ENCODE peak calls at places on chromosome 7, in seven cellular contexts. One of them, this sample, is unnamed. For H3K9me2, the result is how much of the 10 kb centered on the place peaks cover.

GRCh38 chr7:92740713-92741126 is 95.7 kb downstream of the CDK6 start:
- DNase-seq in GM23248: peak
- DNase-seq in HCT116: no peak
- DNase-seq in hepatocyte: peak
- DNase-seq in PC-9: peak
- DNase-seq in GM23338: peak
- DNase-seq in MM.1S: no peak
- DNase-seq in this sample: peak

GRCh38 chr7:40673285-40673684 is 538.5 kb downstream of the SUGCT start:
- DNase-seq in GM23248: peak
- DNase-seq in HCT116: no peak
- DNase-seq in hepatocyte: no peak
- DNase-seq in PC-9: no peak
- DNase-seq in GM23338: no peak
- DNase-seq in MM.1S: peak
- DNase-seq in this sample: peak

GRCh38 chr7:5343893-5344292 is 61.1 kb downstream of the SLC29A4 start:
- DNase-seq in GM23248: no peak
- DNase-seq in HCT116: no peak
- DNase-seq in hepatocyte: no peak
- DNase-seq in PC-9: no peak
- DNase-seq in GM23338: no peak
- DNase-seq in MM.1S: no peak
- DNase-seq in this sample: no peak

GRCh38 chr7:33581239-33581638 is 324.1 kb upstream of the BMPER start:
- DNase-seq in GM23248: no peak
- DNase-seq in HCT116: no peak
- DNase-seq in hepatocyte: no peak
- DNase-seq in PC-9: no peak
- DNase-seq in GM23338: no peak
- DNase-seq in MM.1S: no peak
- DNase-seq in this sample: peak

GRCh38 chr7:8931906-8932646 is 498.7 kb downstream of the NXPH1 start:
- DNase-seq in GM23248: no peak
- DNase-seq in HCT116: no peak
- DNase-seq in hepatocyte: no peak
- DNase-seq in PC-9: no peak
- DNase-seq in GM23338: no peak
- DNase-seq in MM.1S: no peak
- DNase-seq in this sample: no peak

GRCh38 chr7:94664023-94664422 is 8.1 kb upstream of the SGCE start:
- DNase-seq in GM23248: no peak
- DNase-seq in HCT116: no peak
- DNase-seq in hepatocyte: no peak
- DNase-seq in PC-9: no peak
- DNase-seq in GM23338: no peak
- DNase-seq in MM.1S: no peak
- DNase-seq in this sample: no peak

GRCh38 chr7:49635800-49636199 is 137.6 kb upstream of the VWC2 start:
- DNase-seq in GM23248: no peak
- DNase-seq in HCT116: no peak
- DNase-seq in hepatocyte: no peak
- DNase-seq in PC-9: no peak
- DNase-seq in GM23338: no peak
- DNase-seq in MM.1S: peak
- DNase-seq in this sample: peak

GRCh38 chr7:43164757-43165156 is 52.3 kb downstream of the HECW1 start:
- DNase-seq in GM23248: peak
- DNase-seq in HCT116: peak
- DNase-seq in hepatocyte: peak
- DNase-seq in PC-9: no peak
- DNase-seq in GM23338: no peak
- DNase-seq in MM.1S: no peak
- DNase-seq in this sample: peak

GRCh38 chr7:98174334-98175259 is 36.6 kb upstream of the BHLHA15 start:
- DNase-seq in GM23248: no peak
- DNase-seq in HCT116: no peak
- DNase-seq in hepatocyte: no peak
- DNase-seq in PC-9: no peak
- DNase-seq in GM23338: no peak
- DNase-seq in MM.1S: no peak
- DNase-seq in this sample: no peak

GRCh38 chr7:28078036-28078901 is 102.3 kb downstream of the JAZF1 start:
- DNase-seq in GM23248: peak
- DNase-seq in HCT116: peak
- DNase-seq in hepatocyte: peak
- DNase-seq in PC-9: peak
- DNase-seq in GM23338: peak
- DNase-seq in MM.1S: peak
- DNase-seq in this sample: peak

GRCh38 chr7:69812756-69813155 is 214.5 kb downstream of the AUTS2 start:
- DNase-seq in GM23248: no peak
- DNase-seq in HCT116: no peak
- DNase-seq in hepatocyte: no peak
- DNase-seq in PC-9: no peak
- DNase-seq in GM23338: no peak
- DNase-seq in MM.1S: no peak
- DNase-seq in this sample: no peak

GRCh38 chr7:69813637-69814240 is 215.5 kb downstream of the AUTS2 start:
- DNase-seq in GM23248: no peak
- DNase-seq in HCT116: no peak
- DNase-seq in hepatocyte: no peak
- DNase-seq in PC-9: no peak
- DNase-seq in GM23338: no peak
- DNase-seq in MM.1S: no peak
- DNase-seq in this sample: no peak

GRCh38 chr7:69814421-69814962 is 216.2 kb downstream of the AUTS2 start:
- DNase-seq in GM23248: peak
- DNase-seq in HCT116: no peak
- DNase-seq in hepatocyte: no peak
- DNase-seq in PC-9: no peak
- DNase-seq in GM23338: peak
- DNase-seq in MM.1S: no peak
- DNase-seq in this sample: no peak

GRCh38 chr7:69808401-69808800 is 210.1 kb downstream of the AUTS2 start:
- DNase-seq in GM23248: peak
- DNase-seq in HCT116: no peak
- DNase-seq in hepatocyte: no peak
- DNase-seq in PC-9: no peak
- DNase-seq in GM23338: no peak
- DNase-seq in MM.1S: no peak
- DNase-seq in this sample: no peak

GRCh38 chr7:69811682-69812344 is 213.5 kb downstream of the AUTS2 start:
- DNase-seq in GM23248: no peak
- DNase-seq in HCT116: no peak
- DNase-seq in hepatocyte: no peak
- DNase-seq in PC-9: no peak
- DNase-seq in GM23338: no peak
- DNase-seq in MM.1S: no peak
- DNase-seq in this sample: no peak
- H3K9me2 ChIP-seq in GM23248: under half
- H3K9me2 ChIP-seq in HCT116: under half
- H3K9me2 ChIP-seq in hepatocyte: under half
- H3K9me2 ChIP-seq in PC-9: under half
- H3K9me2 ChIP-seq in GM23338: under half
- H3K9me2 ChIP-seq in MM.1S: under half
- H3K9me2 ChIP-seq in this sample: under half

GRCh38 chr7:20797174-20798080 is 10.7 kb upstream of the SP8 start:
- DNase-seq in GM23248: no peak
- DNase-seq in HCT116: no peak
- DNase-seq in hepatocyte: no peak
- DNase-seq in PC-9: no peak
- DNase-seq in GM23338: peak
- DNase-seq in MM.1S: peak
- DNase-seq in this sample: no peak

GRCh38 chr7:20796565-20796964 is 9.9 kb upstream of the SP8 start:
- DNase-seq in GM23248: no peak
- DNase-seq in HCT116: no peak
- DNase-seq in hepatocyte: no peak
- DNase-seq in PC-9: no peak
- DNase-seq in GM23338: no peak
- DNase-seq in MM.1S: peak
- DNase-seq in this sample: no peak

GRCh38 chr7:20799566-20800377 is 13.1 kb upstream of the SP8 start:
- DNase-seq in GM23248: no peak
- DNase-seq in HCT116: no peak
- DNase-seq in hepatocyte: no peak
- DNase-seq in PC-9: no peak
- DNase-seq in GM23338: peak
- DNase-seq in MM.1S: no peak
- DNase-seq in this sample: no peak

GRCh38 chr7:20798081-20798693 is 11.5 kb upstream of the SP8 start:
- DNase-seq in GM23248: peak
- DNase-seq in HCT116: peak
- DNase-seq in hepatocyte: peak
- DNase-seq in PC-9: peak
- DNase-seq in GM23338: peak
- DNase-seq in MM.1S: peak
- DNase-seq in this sample: peak

DNA sequence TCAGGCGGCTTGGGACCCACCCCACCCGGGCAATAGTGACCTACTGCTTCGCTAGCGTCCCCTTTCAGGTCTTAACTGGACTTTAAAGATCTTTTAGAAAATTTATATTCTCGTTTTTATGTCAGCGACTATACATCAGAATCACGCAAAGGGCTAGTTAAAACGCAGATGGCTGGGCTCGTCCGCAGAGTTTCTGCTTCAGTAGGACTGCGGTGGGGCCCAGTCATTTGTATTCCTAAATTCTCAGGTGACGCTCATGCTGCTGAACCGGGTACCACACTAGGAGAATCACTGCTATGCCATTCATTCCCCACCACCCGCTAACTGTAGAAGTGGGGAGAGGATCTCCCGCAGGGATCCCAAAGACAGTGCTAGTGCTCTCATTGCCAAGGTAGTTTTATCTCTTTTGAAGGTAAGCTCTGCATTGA is 12.0 kb upstream of the SP8 start:
- DNase-seq in GM23248: no peak
- DNase-seq in HCT116: no peak
- DNase-seq in hepatocyte: no peak
- DNase-seq in PC-9: no peak
- DNase-seq in GM23338: peak
- DNase-seq in MM.1S: peak
- DNase-seq in this sample: no peak
- TF ChIP-seq EZH2 in GM23248: no peak
- TF ChIP-seq EZH2 in HCT116: no peak
- TF ChIP-seq EZH2 in hepatocyte: peak
- TF ChIP-seq EZH2 in PC-9: no peak
- TF ChIP-seq EZH2 in GM23338: no peak
- TF ChIP-seq EZH2 in MM.1S: no peak
- TF ChIP-seq EZH2 in this sample: no peak

GRCh38 chr7:139733751-139734150 is 44.0 kb downstream of the HIPK2 start:
- DNase-seq in GM23248: no peak
- DNase-seq in HCT116: no peak
- DNase-seq in hepatocyte: no peak
- DNase-seq in PC-9: no peak
- DNase-seq in GM23338: no peak
- DNase-seq in MM.1S: no peak
- DNase-seq in this sample: no peak

GRCh38 chr7:139731802-139732470 is 45.9 kb downstream of the HIPK2 start:
- DNase-seq in GM23248: peak
- DNase-seq in HCT116: peak
- DNase-seq in hepatocyte: peak
- DNase-seq in PC-9: peak
- DNase-seq in GM23338: no peak
- DNase-seq in MM.1S: no peak
- DNase-seq in this sample: peak

GRCh38 chr7:139732471-139733167 is 45.2 kb downstream of the HIPK2 start:
- DNase-seq in GM23248: no peak
- DNase-seq in HCT116: no peak
- DNase-seq in hepatocyte: no peak
- DNase-seq in PC-9: no peak
- DNase-seq in GM23338: no peak
- DNase-seq in MM.1S: no peak
- DNase-seq in this sample: no peak

GRCh38 chr7:139728203-139728602 is 49.6 kb downstream of the HIPK2 start:
- DNase-seq in GM23248: no peak
- DNase-seq in HCT116: no peak
- DNase-seq in hepatocyte: no peak
- DNase-seq in PC-9: no peak
- DNase-seq in GM23338: no peak
- DNase-seq in MM.1S: no peak
- DNase-seq in this sample: no peak

GRCh38 chr7:139730746-139731612 is 46.8 kb downstream of the HIPK2 start:
- DNase-seq in GM23248: peak
- DNase-seq in HCT116: no peak
- DNase-seq in hepatocyte: no peak
- DNase-seq in PC-9: no peak
- DNase-seq in GM23338: no peak
- DNase-seq in MM.1S: peak
- DNase-seq in this sample: peak
- H3K4me2 ChIP-seq in GM23248: peak
- H3K4me2 ChIP-seq in HCT116: peak
- H3K4me2 ChIP-seq in hepatocyte: no peak
- H3K4me2 ChIP-seq in PC-9: peak
- H3K4me2 ChIP-seq in GM23338: no peak
- H3K4me2 ChIP-seq in MM.1S: peak
- H3K4me2 ChIP-seq in this sample: peak

GRCh38 chr7:129946282-129946681 is 6.5 kb downstream of the UBE2H start:
- DNase-seq in GM23248: no peak
- DNase-seq in HCT116: no peak
- DNase-seq in hepatocyte: no peak
- DNase-seq in PC-9: no peak
- DNase-seq in GM23338: no peak
- DNase-seq in MM.1S: no peak
- DNase-seq in this sample: no peak

GRCh38 chr7:129947001-129947400 is 5.8 kb downstream of the UBE2H start:
- DNase-seq in GM23248: peak
- DNase-seq in HCT116: no peak
- DNase-seq in hepatocyte: no peak
- DNase-seq in PC-9: no peak
- DNase-seq in GM23338: no peak
- DNase-seq in MM.1S: no peak
- DNase-seq in this sample: no peak

GRCh38 chr7:129948877-129949291 is 3.9 kb downstream of the UBE2H start:
- DNase-seq in GM23248: peak
- DNase-seq in HCT116: peak
- DNase-seq in hepatocyte: peak
- DNase-seq in PC-9: peak
- DNase-seq in GM23338: peak
- DNase-seq in MM.1S: peak
- DNase-seq in this sample: peak

GRCh38 chr7:129948338-129948737 is 4.4 kb downstream of the UBE2H start:
- DNase-seq in GM23248: no peak
- DNase-seq in HCT116: no peak
- DNase-seq in hepatocyte: no peak
- DNase-seq in PC-9: no peak
- DNase-seq in GM23338: no peak
- DNase-seq in MM.1S: no peak
- DNase-seq in this sample: no peak

DNA sequence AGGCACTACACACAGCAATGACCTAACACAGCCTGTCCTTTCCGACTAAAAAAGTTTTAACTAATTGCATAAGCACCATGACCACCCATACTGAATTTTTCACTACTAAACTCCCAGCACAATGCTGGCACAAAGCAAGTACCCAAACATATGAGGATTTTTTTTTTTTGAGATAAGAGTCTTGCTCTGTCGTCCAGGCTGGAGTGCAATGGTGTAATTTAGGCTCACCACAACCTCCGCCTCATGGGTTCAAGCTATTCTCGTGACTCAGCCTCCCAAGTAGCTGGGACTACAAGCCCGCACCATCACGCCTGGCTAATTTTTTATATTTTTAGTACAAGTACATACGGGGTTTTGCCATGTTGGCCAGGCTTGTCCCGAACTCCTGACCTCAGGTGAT is 5.1 kb downstream of the UBE2H start:
- DNase-seq in GM23248: peak
- DNase-seq in HCT116: no peak
- DNase-seq in hepatocyte: no peak
- DNase-seq in PC-9: no peak
- DNase-seq in GM23338: no peak
- DNase-seq in MM.1S: no peak
- DNase-seq in this sample: no peak
- H3K9me2 ChIP-seq in GM23248: under half
- H3K9me2 ChIP-seq in HCT116: under half
- H3K9me2 ChIP-seq in hepatocyte: under half
- H3K9me2 ChIP-seq in PC-9: under half
- H3K9me2 ChIP-seq in GM23338: under half
- H3K9me2 ChIP-seq in MM.1S: under half
- H3K9me2 ChIP-seq in this sample: under half